ENCODE peak calls at places on chromosome 2, in four cellular contexts. E, K, J and F are unnamed samples.

GRCh38 chr2:163794635-163795034 is 58.8 kb upstream of the FIGN start:
- DNase-seq in K (no peak), E (no peak), J (no peak), F (no peak)

GRCh38 chr2:20267529-20267928 is 42.6 kb upstream of the SDC1 start:
- DNase-seq in E (peak), K (no peak), J (no peak), F (no peak)

GRCh38 chr2:172090044-172090946 is 5.0 kb downstream of the DLX1 start:
- DNase-seq in E (no peak), J (no peak), K (no peak), F (no peak)

GRCh38 chr2:237669129-237669627 is 41.8 kb downstream of the LRRFIP1 start:
- DNase-seq in K (no peak), E (no peak), J (no peak), F (no peak)

GRCh38 chr2:222518570-222519381 is 94.4 kb downstream of the SGPP2 start:
- DNase-seq in J (no peak), E (no peak), K (peak), F (no peak)

GRCh38 chr2:46632349-46632748 is 153.0 kb downstream of the TMEM247 start:
- DNase-seq in J (peak), K (peak), E (peak), F (no peak)

GRCh38 chr2:64837116-64837704 is 152.0 kb upstream of the SLC1A4 start:
- DNase-seq in J (no peak), E (no peak), K (peak), F (no peak)

GRCh38 chr2:172693037-172693436 is 42.6 kb upstream of the RAPGEF4 start:
- DNase-seq in J (no peak), E (peak), K (peak), F (peak)

GRCh38 chr2:62309465-62310091 is 113.7 kb downstream of the B3GNT2 start:
- DNase-seq in K (no peak), J (no peak), E (no peak), F (no peak)

GRCh38 chr2:120736202-120736954 is 710 bp downstream of the GLI2 start:
- DNase-seq in J (no peak), E (no peak), K (no peak), F (no peak)

GRCh38 chr2:185780890-185781289 is 42.3 kb downstream of the FSIP2 start:
- DNase-seq in K (no peak), J (no peak), E (no peak), F (no peak)

GRCh38 chr2:119491776-119492525 is 32.3 kb downstream of the SCTR start:
- DNase-seq in J (no peak), E (peak), K (peak), F (peak)

GRCh38 chr2:239269173-239269865 is 131.5 kb downstream of the HDAC4 start:
- DNase-seq in E (no peak), J (no peak), K (no peak), F (no peak)

GRCh38 chr2:173048901-173049661 is 26.6 kb upstream of the MAP3K20 start:
- DNase-seq in E (peak), J (peak), K (peak), F (peak)

GRCh38 chr2:190987116-190987515 is 26.9 kb downstream of the STAT1 start:
- DNase-seq in J (no peak), E (no peak), K (no peak), F (no peak)

GRCh38 chr2:182379235-182379634 is 47.6 kb downstream of the PDE1A start:
- DNase-seq in K (no peak), J (no peak), E (no peak), F (no peak)

GRCh38 chr2:61898810-61899209 is 6.7 kb upstream of the COMMD1 start:
- DNase-seq in K (no peak), E (peak), J (no peak), F (no peak)

GRCh38 chr2:25341753-25342371 is at the start of gene DNMT3A:
- DNase-seq in K (no peak), E (no peak), J (peak), F (no peak)

GRCh38 chr2:23294238-23294637 is 90.7 kb upstream of the KLHL29 start:
- DNase-seq in J (no peak), K (no peak), E (no peak), F (no peak)

GRCh38 chr2:234145511-234145910 is 95.0 kb downstream of the SPP2 start:
- DNase-seq in J (no peak), K (no peak), E (no peak), F (no peak)

GRCh38 chr2:234142530-234142929 is 92.0 kb downstream of the SPP2 start:
- DNase-seq in J (no peak), K (no peak), E (no peak), F (no peak)

GRCh38 chr2:234147335-234147861 is 96.9 kb downstream of the SPP2 start:
- DNase-seq in J (no peak), E (no peak), K (peak), F (no peak)

GRCh38 chr2:234145057-234145456 is 94.6 kb downstream of the SPP2 start:
- DNase-seq in K (no peak), E (no peak), J (no peak), F (no peak)

DNA sequence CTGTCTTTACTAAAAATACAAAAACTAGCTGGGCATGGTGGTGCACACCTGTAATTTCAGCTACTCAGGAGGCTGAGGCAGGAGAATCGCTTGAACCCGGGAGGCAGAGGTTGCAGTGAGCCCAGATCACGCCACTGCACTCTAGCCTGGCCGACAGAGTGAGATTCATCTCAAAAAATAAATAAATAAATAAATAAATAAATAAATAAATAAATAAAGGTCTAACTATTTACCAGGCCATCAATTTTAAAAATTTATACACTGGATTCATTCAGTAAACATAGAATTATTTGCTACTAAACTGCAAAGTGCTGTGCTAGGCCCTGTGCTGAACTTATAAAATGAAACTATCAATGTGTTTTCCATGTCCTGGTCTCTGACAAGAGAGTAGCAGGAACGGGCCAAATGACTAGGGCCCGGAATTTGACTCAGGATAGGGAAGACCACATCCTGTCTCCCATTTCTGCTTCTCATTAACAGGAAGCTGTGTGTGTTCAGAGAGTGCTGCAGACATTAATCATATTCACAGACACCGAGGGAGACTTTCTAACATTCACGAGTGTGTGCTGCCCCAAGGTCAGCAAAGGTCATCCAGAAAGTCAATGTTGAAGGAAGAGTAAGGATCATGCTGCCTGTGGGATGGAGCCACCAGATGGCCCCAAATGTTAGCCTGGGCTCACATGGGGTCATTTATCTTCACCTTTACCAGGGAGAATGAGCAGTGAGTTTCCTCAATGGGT is 95.8 kb downstream of the SPP2 start:
- DNase-seq in E (no peak), K (no peak), J (no peak), F (no peak)
- TF ChIP-seq TCF7L2 in E (no peak), K (no peak), J (no peak), F (no peak)

GRCh38 chr2:240436626-240437180 is 1.2 kb downstream of the GPC1 start:
- DNase-seq in J (no peak), E (no peak), K (no peak), F (no peak)
- TF ChIP-seq TCF7L2 in J (no peak), E (no peak), K (no peak), F (no peak)

GRCh38 chr2:1727101-1727771 is 17.1 kb downstream of the PXDN start:
- DNase-seq in E (no peak), J (no peak), K (no peak), F (no peak)

GRCh38 chr2:1728821-1729220 is 15.5 kb downstream of the PXDN start:
- DNase-seq in K (no peak), J (no peak), E (no peak), F (no peak)

GRCh38 chr2:1729264-1729663 is 15.1 kb downstream of the PXDN start:
- DNase-seq in J (no peak), E (no peak), K (no peak), F (no peak)

GRCh38 chr2:1726558-1726957 is 17.8 kb downstream of the PXDN start:
- DNase-seq in K (no peak), J (no peak), E (no peak), F (no peak)

GRCh38 chr2:1727796-1728474 is 16.4 kb downstream of the PXDN start:
- DNase-seq in E (no peak), J (no peak), K (no peak), F (no peak)
- TF ChIP-seq TCF7L2 in E (no peak), J (no peak), K (no peak), F (no peak)

GRCh38 chr2:196551014-196551413 is 88.5 kb upstream of the CCDC150 start:
- DNase-seq in E (no peak), J (no peak), K (no peak), F (no peak)

GRCh38 chr2:196558506-196558905 is 81.0 kb upstream of the CCDC150 start:
- DNase-seq in J (no peak), K (no peak), E (no peak), F (no peak)

GRCh38 chr2:196555726-196556125 is 83.8 kb upstream of the CCDC150 start:
- DNase-seq in J (no peak), K (no peak), E (no peak), F (no peak)

DNA sequence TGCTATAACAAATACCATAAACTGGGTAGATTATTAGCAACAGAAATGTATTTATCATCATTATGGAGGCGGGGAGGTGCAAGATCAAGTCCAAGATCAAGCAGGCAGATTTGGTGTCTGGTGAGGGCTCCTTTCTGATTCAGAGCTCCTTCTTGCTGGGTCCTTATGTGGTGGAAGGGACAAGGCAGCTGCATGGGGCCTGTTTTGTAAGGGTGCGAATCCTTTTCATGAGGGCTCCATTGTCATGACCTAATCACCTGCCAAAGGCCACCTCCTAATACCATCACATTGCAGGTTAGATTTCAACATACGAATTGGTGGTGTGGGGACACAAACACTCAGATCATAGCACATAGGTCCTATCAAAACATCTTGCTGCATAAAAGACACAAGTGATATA is 84.4 kb upstream of the CCDC150 start:
- DNase-seq in J (no peak), K (no peak), E (no peak), F (no peak)
- TF ChIP-seq TCF7L2 in J (no peak), K (no peak), E (no peak), F (no peak)

GRCh38 chr2:241801611-241802420 is 7.2 kb upstream of the NEU4 start:
- DNase-seq in E (no peak), J (peak), K (no peak), F (no peak)
- TF ChIP-seq TCF7L2 in E (no peak), J (no peak), K (no peak), F (no peak)

GRCh38 chr2:166256902-166257301 is 118.8 kb downstream of the SCN9A start:
- DNase-seq in J (no peak), E (no peak), K (no peak), F (no peak)
- TF ChIP-seq TCF7L2 in J (no peak), E (no peak), K (no peak), F (no peak)

GRCh38 chr2:38825956-38826355 is 47.9 kb downstream of the GEMIN6 start:
- DNase-seq in J (no peak), K (no peak), E (no peak), F (no peak)

GRCh38 chr2:38835015-38835601 is 40.6 kb downstream of the DHX57 start:
- DNase-seq in K (peak), J (no peak), E (peak), F (no peak)

GRCh38 chr2:38828460-38828859 is 47.3 kb downstream of the DHX57 start:
- DNase-seq in E (no peak), J (no peak), K (no peak), F (no peak)

GRCh38 chr2:38835990-38836389 is 39.7 kb downstream of the DHX57 start:
- DNase-seq in K (no peak), E (no peak), J (no peak), F (no peak)

DNA sequence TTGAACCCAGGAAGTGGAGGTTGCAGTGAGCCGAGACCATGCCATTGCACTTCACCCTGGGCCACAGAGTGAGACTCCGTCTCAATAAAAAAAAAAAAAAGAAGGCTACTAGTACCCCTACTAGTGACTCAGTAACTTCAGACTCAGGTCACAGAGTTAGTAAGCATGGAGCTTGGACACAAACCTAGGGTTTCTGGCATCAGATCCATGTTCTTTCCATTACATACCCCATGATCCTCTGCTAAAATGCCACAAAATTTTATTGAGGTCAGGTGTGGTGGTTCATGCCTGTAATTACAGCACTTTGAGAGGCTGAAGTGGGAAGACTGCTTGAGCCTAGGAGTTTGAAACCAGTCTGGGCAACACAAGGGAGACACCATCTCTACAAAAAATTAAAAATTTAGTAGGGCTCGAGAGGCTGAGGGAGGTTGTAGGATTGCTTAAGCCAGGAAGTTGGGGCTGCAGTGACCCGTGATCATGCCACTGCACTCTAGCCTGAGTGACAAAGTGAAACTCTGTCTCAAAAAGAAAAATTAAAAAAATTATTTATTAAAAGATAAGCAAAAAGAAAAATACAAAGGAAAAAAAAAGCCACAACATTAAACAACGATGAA is 45.1 kb downstream of the DHX57 start:
- DNase-seq in J (no peak), E (no peak), K (no peak), F (no peak)
- TF ChIP-seq TCF7L2 in J (no peak), E (no peak), K (no peak), F (no peak)